ENCODE peak calls at places on chromosomes 7 and 10, in eight cellular contexts. B is left lung; N is upper lobe of right lung; G is esophagus muscularis mucosa; Y is right lobe of liver; H is BJ; A is NB4; U is CD8-positive, alpha-beta T cell. D is an unnamed sample.

GRCh38 chr10:100186253-100186780 is 488 bp upstream of the ERLIN1 start:
- DNase-seq in B (no peak), N (peak), G (no peak), Y (no peak), H (no peak), A (peak), U (no peak), D (peak)

GRCh38 chr10:120172371-120172770 is 279.8 kb downstream of the SEC23IP start:
- DNase-seq in B (no peak), N (no peak), G (no peak), Y (no peak), H (no peak), A (no peak), U (no peak), D (no peak)

GRCh38 chr7:45102785-45103712 is 8.4 kb downstream of the TBRG4 start:
- DNase-seq in B (no peak), N (no peak), G (no peak), Y (no peak), H (no peak), A (no peak), U (no peak), D (peak)

GRCh38 chr7:150903627-150904026 is 51.3 kb downstream of the AOC1 start:
- DNase-seq in B (peak), N (peak), G (peak), Y (peak), H (no peak), A (no peak), U (no peak), D (peak)

GRCh38 chr10:34178756-34179155 is 636.3 kb downstream of the PARD3 start:
- DNase-seq in B (no peak), N (no peak), G (no peak), Y (no peak), H (no peak), A (peak), U (no peak), D (no peak)

GRCh38 chr7:87625101-87625500 is 3.1 kb upstream of the RUNDC3B start:
- DNase-seq in B (no peak), N (no peak), G (no peak), Y (no peak), H (no peak), A (no peak), U (no peak), D (no peak)

GRCh38 chr7:88344956-88345832 is 38.5 kb upstream of the STEAP4 start:
- DNase-seq in B (peak), N (peak), G (no peak), Y (no peak), H (no peak), A (peak), U (no peak), D (peak)

GRCh38 chr7:106205621-106206222 is 79.1 kb downstream of the NAMPT start:
- DNase-seq in B (no peak), N (no peak), G (no peak), Y (no peak), H (no peak), A (no peak), U (no peak), D (no peak)

GRCh38 chr7:116138202-116138801 is 72.0 kb upstream of the TES start:
- DNase-seq in B (no peak), N (no peak), G (no peak), Y (no peak), H (peak), A (peak), U (no peak), D (no peak)

GRCh38 chr10:124588736-124589451 is 127.3 kb downstream of the LHPP start:
- DNase-seq in B (peak), N (no peak), G (no peak), Y (peak), H (no peak), A (peak), U (no peak), D (peak)

DNA sequence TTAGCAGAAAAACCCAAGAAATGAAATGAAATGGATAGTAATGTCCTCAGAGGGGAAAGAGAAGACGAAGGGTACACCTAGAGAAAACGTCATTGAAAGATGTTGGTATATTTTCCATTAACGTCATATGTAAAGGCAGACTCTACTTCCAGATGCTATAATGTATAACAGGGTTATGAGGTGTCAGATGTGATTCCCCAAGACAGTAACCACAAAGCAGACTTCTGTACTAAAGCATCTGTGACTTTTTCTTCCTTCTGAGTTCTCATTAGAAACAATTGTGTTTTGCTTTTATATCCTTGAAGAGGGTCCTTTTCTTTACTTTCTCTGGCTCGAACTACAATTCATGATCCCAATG is 37.4 kb downstream of the LRRC72 start:
- DNase-seq in B (no peak), N (no peak), G (no peak), Y (no peak), H (no peak), A (no peak), U (no peak), D (no peak)
- H3K4me3 ChIP-seq in B (no peak), N (no peak), G (no peak), Y (no peak), H (no peak), A (no peak), U (no peak), D (no peak)

DNA sequence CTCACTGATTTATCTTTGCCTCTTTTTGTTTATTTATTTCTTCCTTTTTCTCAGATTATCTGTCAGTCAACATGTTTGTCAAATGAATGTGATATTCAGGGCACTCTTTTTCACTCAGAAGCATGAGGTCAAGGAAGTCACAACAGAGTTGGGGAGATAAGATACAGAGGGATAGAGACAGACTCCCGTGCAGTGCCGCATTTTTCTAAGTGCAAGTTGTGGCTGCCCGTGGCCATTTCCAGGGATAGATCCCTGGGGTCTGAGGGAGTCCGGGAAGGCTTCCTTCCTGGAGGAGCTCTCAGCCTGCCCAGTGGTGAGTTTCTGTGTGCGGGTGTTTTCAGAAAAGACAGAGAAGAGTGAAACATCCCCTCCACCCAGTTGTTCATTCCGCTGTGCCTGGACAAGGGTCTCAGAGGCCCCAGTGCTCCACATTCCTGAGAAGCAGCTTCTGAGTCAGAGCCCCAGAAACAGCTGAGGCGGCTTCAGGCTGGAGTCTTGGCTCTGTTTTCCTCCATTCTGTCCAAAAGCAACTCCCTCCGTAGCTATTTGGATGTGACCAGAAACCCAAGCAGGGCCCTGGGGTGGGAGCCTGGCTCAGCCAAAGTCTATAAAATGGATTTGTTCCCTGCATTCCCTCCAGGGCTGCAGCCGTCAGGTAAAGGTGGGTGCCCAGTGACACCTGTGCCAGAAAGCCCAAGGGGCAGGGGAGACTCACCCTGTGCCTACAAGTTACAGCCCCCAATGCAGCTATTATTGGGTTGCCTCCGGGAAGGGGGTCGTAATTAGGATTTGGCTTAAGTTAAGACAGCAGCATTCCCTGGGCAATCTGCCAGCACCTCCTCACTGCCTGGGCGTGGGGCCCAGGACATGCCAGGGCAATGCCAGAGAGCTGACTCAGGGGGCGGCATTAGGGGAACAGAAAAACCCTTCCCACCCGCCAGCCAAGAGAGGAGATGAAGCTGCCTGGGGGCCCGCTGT is 13.0 kb upstream of the CAMK2G start:
- DNase-seq in B (peak), N (peak), G (peak), Y (no peak), H (peak), A (no peak), U (no peak), D (peak)
- TF ChIP-seq CTCF in B (no peak), N (no peak), G (no peak), Y (no peak), H (no peak), A (no peak), U (no peak), D (no peak)

GRCh38 chr10:3293536-3294431 is 121.2 kb upstream of the PITRM1 start:
- DNase-seq in B (no peak), N (no peak), G (no peak), Y (no peak), H (no peak), A (no peak), U (no peak), D (no peak)
- H3K4me3 ChIP-seq in B (no peak), N (no peak), G (no peak), Y (no peak), H (no peak), A (no peak), U (no peak), D (no peak)

GRCh38 chr7:100867796-100868485 is 754 bp downstream of the TRIP6 start:
- DNase-seq in B (peak), N (no peak), G (no peak), Y (peak), H (no peak), A (peak), U (no peak), D (no peak)
- TF ChIP-seq CTCF in B (no peak), N (no peak), G (no peak), Y (no peak), H (no peak), A (no peak), U (no peak), D (no peak)

DNA sequence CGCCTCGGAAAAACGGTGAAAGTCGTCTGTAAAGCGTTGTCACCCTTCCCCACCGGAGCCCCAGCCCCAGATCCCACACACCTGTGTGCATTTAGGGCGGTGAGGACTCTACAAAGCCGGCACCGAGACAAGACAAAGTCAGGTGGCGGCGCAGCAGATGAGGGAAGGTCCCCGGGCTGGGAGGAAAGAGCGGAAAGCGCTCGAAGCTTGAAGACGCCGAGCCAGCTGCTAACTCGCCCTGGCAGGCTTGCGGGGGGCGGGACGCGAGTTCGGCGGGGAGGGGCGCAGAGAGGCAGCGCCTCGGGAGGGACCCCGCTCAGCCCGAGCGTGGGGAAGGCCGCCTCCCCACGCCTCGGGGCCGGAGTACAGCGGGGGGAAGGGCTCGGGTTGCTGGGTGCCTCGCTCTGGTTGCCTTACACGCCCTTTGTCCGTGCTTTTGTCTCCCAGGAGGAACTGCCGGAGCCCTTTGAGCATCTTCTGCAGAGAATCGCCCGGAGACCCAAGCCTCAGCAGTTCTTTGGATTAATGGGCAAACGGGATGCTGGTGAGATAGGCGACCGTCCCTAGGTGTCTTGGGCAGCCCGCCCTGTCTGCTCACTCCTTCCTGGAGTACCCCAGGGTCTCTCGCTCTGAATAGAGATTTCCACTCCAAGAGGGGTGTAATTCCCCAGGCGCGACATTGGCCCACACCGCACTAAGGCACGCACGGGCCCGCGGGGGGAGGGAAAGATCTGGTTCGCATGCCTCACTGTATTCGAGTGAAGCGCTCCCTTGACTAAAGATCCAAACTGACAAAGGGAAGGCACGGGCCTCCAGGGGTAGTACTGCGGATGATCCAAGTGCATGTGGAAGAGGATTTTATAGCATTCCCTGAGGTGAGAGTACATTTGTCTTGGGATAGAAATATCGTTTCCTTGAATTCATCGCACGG is 1.7 kb downstream of the TAC1 start:
- DNase-seq in B (peak), N (no peak), G (no peak), Y (peak), H (no peak), A (no peak), U (no peak), D (no peak)
- H3K4me3 ChIP-seq in B (no peak), N (no peak), G (peak), Y (no peak), H (no peak), A (no peak), U (no peak), D (peak)

GRCh38 chr7:10022480-10022879 is 951.2 kb upstream of the PHF14 start:
- DNase-seq in B (no peak), N (no peak), G (no peak), Y (no peak), H (no peak), A (no peak), U (no peak), D (no peak)

DNA sequence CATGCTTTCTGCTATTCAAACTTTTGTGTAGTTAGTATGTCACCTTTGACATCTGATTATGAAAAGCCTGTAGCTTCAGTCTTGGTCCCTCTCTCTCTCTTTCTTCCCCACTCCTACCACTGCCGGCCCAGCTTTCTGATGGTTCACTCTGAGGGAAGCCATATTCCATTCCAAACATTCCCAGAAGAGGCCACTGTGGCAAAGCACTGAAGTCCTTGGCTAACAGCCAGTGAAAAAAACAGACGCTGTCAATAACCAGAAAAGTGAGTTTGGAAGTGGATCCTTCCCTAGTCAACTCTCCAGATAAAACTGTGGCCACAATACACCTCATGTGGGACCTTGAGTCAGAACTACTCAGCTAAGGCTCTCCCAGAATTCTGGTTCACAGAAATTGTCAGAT is 950.7 kb upstream of the PHF14 start:
- DNase-seq in B (no peak), N (no peak), G (no peak), Y (no peak), H (no peak), A (no peak), U (no peak), D (no peak)
- TF ChIP-seq CTCF in B (peak), N (peak), G (no peak), Y (peak), H (no peak), A (no peak), U (no peak), D (no peak)

GRCh38 chr10:27019827-27020226 is 80.5 kb downstream of the ANKRD26 start:
- DNase-seq in B (no peak), N (no peak), G (no peak), Y (no peak), H (no peak), A (no peak), U (no peak), D (no peak)
- H3K4me3 ChIP-seq in B (no peak), N (no peak), G (no peak), Y (no peak), H (no peak), A (no peak), U (no peak), D (no peak)

GRCh38 chr10:52778511-52779392 is 6.2 kb upstream of the MBL2 start:
- DNase-seq in B (peak), N (no peak), G (peak), Y (no peak), H (no peak), A (peak), U (no peak), D (no peak)

GRCh38 chr10:52779541-52780390 is 7.2 kb upstream of the MBL2 start:
- DNase-seq in B (peak), N (peak), G (peak), Y (peak), H (no peak), A (peak), U (no peak), D (peak)

GRCh38 chr10:52782554-52782953 is 10.0 kb upstream of the MBL2 start:
- DNase-seq in B (no peak), N (no peak), G (peak), Y (no peak), H (no peak), A (no peak), U (no peak), D (no peak)

GRCh38 chr10:52783726-52784125 is 11.1 kb upstream of the MBL2 start:
- DNase-seq in B (no peak), N (no peak), G (no peak), Y (no peak), H (no peak), A (no peak), U (no peak), D (no peak)

GRCh38 chr10:52780391-52781155 is 8.0 kb upstream of the MBL2 start:
- DNase-seq in B (no peak), N (no peak), G (peak), Y (no peak), H (no peak), A (no peak), U (no peak), D (no peak)
- TF ChIP-seq CTCF in B (no peak), N (no peak), G (no peak), Y (no peak), H (no peak), A (no peak), U (no peak), D (no peak)

GRCh38 chr7:91344911-91345310 is 80.7 kb downstream of the FZD1 start:
- DNase-seq in B (no peak), N (no peak), G (no peak), Y (no peak), H (no peak), A (no peak), U (no peak), D (no peak)

GRCh38 chr7:91342402-91342801 is 78.2 kb downstream of the FZD1 start:
- DNase-seq in B (no peak), N (no peak), G (no peak), Y (no peak), H (no peak), A (no peak), U (no peak), D (no peak)

GRCh38 chr7:91345449-91345848 is 81.2 kb downstream of the FZD1 start:
- DNase-seq in B (no peak), N (no peak), G (no peak), Y (no peak), H (no peak), A (no peak), U (no peak), D (no peak)

GRCh38 chr7:91343420-91343819 is 79.2 kb downstream of the FZD1 start:
- DNase-seq in B (no peak), N (no peak), G (no peak), Y (no peak), H (no peak), A (no peak), U (no peak), D (no peak)

DNA sequence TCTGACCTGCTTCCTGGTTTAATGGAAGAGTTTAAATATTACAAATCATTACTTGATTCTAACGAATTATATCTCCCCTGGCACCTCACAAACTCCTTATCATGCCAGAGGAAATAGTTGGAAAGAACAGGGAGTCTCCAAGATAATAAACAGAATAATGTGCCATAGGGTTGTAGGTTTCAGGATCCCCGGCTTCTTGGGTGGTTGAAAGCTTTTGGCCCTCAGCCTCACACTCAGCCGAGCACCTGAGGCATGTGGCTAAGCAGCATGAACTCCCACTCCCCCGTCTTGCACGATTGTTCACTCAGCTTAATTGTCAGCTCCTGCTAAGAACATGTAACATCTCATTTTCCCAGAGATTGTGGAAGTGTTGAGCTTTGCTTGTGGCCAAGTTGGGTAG is 80.0 kb downstream of the FZD1 start:
- DNase-seq in B (no peak), N (no peak), G (no peak), Y (no peak), H (no peak), A (no peak), U (no peak), D (no peak)
- H3K4me3 ChIP-seq in B (no peak), N (no peak), G (no peak), Y (no peak), H (no peak), A (no peak), U (no peak), D (no peak)

DNA sequence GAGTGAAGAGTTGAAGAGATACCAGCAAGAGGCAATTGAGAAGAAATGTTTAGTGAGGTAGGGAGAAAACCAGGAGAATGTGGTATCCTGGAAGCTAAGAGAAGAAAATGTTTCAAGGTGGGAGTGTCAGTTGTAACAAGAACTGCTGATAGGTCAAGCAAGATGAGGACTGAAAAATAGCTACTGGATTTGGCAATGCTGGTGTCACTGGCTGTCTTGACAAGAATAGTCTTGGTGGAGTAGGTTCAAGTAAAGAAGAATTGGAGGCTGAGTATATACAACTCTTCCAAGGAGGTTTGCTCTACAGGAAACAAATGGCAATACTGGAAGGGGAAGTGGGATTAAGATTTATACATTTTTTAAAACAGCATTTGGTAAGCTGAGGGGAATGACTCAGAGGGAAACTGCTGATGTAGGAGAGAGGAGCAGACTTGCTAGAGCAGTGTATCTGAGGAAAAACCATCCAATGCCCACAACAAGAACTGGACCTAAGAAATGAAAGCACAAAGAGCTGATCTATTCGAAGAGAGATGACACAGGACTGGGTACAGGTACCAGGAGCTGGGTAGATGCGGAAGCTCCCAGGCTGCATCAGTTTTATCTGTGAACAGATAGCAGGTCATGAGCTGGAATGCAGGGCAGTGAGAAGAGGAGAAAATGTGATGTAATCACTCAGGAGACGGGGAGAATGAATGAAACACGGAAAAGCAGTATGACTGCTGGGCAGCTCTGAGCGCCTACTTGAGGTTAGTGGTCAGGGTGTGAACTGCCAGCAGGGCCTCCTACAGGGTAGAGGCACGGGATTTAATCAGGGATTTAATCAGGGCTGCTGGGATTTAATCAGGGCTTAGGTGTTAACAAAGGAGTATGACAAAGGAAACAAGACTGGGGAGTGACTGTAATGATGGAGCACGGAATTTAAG is 34.5 kb downstream of the FAM25A start:
- DNase-seq in B (no peak), N (no peak), G (peak), Y (no peak), H (no peak), A (peak), U (no peak), D (no peak)
- TF ChIP-seq CTCF in B (no peak), N (no peak), G (no peak), Y (no peak), H (peak), A (no peak), U (no peak), D (no peak)